ENCODE peak calls at places on chromosomes 5 and 9, in five cellular contexts. H is pancreas, F is mesendoderm, S is mammary epithelial cell, T is heart left ventricle. Q is an unnamed sample.

GRCh38 chr9:122827759-122828090 is 663 bp downstream of the PDCL start:
- DNase-seq in F (peak), T (no peak), H (no peak), S (no peak), Q (no peak)

GRCh38 chr9:89360465-89360864 is 42.2 kb downstream of the SECISBP2 start:
- DNase-seq in H (no peak), F (no peak), T (no peak), S (no peak), Q (no peak)

GRCh38 chr5:79831910-79832309 is 142.3 kb downstream of the CMYA5 start:
- DNase-seq in F (no peak), H (no peak), S (no peak), T (peak), Q (no peak)

GRCh38 chr5:2921651-2922050 is 170.2 kb upstream of the IRX2 start:
- DNase-seq in F (no peak), S (no peak), T (no peak), H (no peak), Q (no peak)

GRCh38 chr5:88692979-88693932 is 189.7 kb downstream of the MEF2C start:
- DNase-seq in T (no peak), H (no peak), F (peak), S (no peak), Q (no peak)

GRCh38 chr5:93723005-93723404 is 18.4 kb downstream of the POU5F2 start:
- DNase-seq in H (no peak), S (peak), T (no peak), F (no peak), Q (no peak)

GRCh38 chr9:134636142-134636507 is 5.5 kb upstream of the COL5A1 start:
- DNase-seq in F (no peak), S (no peak), T (peak), H (no peak), Q (peak)

GRCh38 chr9:138008081-138008841 is 130.7 kb downstream of the CACNA1B start:
- DNase-seq in F (no peak), S (no peak), T (no peak), H (peak), Q (no peak)

GRCh38 chr5:142576303-142576702 is 109.6 kb downstream of the FGF1 start:
- DNase-seq in S (peak), H (no peak), T (no peak), F (no peak), Q (no peak)

GRCh38 chr9:71985070-71985956 is 73.9 kb downstream of the C9orf85 start:
- DNase-seq in S (no peak), F (peak), H (no peak), T (no peak), Q (no peak)

GRCh38 chr5:23473915-23474679 is 33.3 kb upstream of the PRDM9 start:
- DNase-seq in T (no peak), S (no peak), H (no peak), F (no peak), Q (no peak)

GRCh38 chr9:114988962-114989599 is 58.7 kb upstream of the TNFSF8 start:
- DNase-seq in F (no peak), H (no peak), T (no peak), S (peak), Q (no peak)

GRCh38 chr9:88523056-88523455 is 11.9 kb upstream of the NXNL2 start:
- DNase-seq in F (no peak), S (peak), H (no peak), T (no peak), Q (peak)

GRCh38 chr9:97419315-97419867 is 7.5 kb downstream of the TDRD7 start:
- DNase-seq in S (peak), F (peak), T (no peak), H (no peak), Q (no peak)

GRCh38 chr5:138491284-138491648 is 26.0 kb downstream of the EGR1 start:
- DNase-seq in H (no peak), T (no peak), S (no peak), F (no peak), Q (no peak)

GRCh38 chr5:142360051-142360498 is 35.3 kb upstream of the SPRY4 start:
- DNase-seq in T (no peak), F (peak), H (no peak), S (no peak), Q (no peak)

GRCh38 chr5:54259090-54259489 is 51.3 kb downstream of the ARL15 start:
- DNase-seq in T (no peak), S (peak), H (no peak), F (no peak), Q (no peak)

GRCh38 chr5:139262414-139263139 is 31.0 kb upstream of the MATR3 start:
- DNase-seq in H (peak), F (peak), T (peak), S (peak), Q (peak)

GRCh38 chr9:96071245-96072124 is 196.0 kb downstream of the ERCC6L2 start:
- DNase-seq in T (no peak), S (peak), H (no peak), F (peak), Q (no peak)

GRCh38 chr9:74078647-74079046 is 418.5 kb upstream of the RORB start:
- DNase-seq in S (peak), T (no peak), H (no peak), F (peak), Q (no peak)

GRCh38 chr5:150778103-150778516 is 447 bp upstream of the SMIM3 start:
- DNase-seq in F (no peak), S (no peak), T (no peak), H (no peak), Q (no peak)

GRCh38 chr5:100855940-100856339 is 47.1 kb downstream of the ST8SIA4 start:
- DNase-seq in T (no peak), S (no peak), F (no peak), H (no peak), Q (no peak)

GRCh38 chr5:103847060-103847459 is 284.5 kb upstream of the NUDT12 start:
- DNase-seq in F (no peak), S (peak), H (no peak), T (no peak), Q (no peak)

GRCh38 chr5:172109749-172110148 is 78.3 kb downstream of the STK10 start:
- DNase-seq in T (no peak), H (no peak), F (no peak), S (no peak), Q (no peak)
- H3K27ac ChIP-seq in T (peak), H (no peak), F (no peak), S (no peak), Q (no peak)

DNA sequence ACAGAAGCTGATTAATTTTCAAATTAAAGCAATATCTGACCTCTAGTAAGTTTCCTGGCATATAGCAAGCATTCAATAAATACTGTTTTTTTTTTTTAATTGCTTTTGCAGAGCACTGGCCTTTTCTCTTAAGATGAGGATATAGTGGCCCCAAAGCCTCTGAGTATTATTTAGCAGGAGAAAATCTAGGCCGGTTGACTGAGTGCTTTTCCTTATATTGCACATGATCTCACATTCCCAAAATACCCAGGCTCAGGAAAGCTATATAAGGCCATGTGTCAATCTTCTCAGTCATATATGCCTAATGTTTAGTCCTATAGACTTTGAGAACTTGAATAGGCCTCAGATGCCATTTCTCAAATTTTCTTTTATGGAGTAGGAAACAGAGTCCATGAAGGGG is 183.4 kb downstream of the NTRK2 start:
- DNase-seq in T (no peak), S (no peak), F (no peak), H (no peak), Q (no peak)
- H3K27ac ChIP-seq in T (peak), S (no peak), F (no peak), H (no peak), Q (no peak)

GRCh38 chr9:125515281-125515680 is 191.7 kb downstream of the MAPKAP1 start:
- DNase-seq in H (no peak), S (no peak), T (no peak), F (peak), Q (no peak)
- H3K27ac ChIP-seq in H (no peak), S (no peak), T (no peak), F (peak), Q (no peak)

DNA sequence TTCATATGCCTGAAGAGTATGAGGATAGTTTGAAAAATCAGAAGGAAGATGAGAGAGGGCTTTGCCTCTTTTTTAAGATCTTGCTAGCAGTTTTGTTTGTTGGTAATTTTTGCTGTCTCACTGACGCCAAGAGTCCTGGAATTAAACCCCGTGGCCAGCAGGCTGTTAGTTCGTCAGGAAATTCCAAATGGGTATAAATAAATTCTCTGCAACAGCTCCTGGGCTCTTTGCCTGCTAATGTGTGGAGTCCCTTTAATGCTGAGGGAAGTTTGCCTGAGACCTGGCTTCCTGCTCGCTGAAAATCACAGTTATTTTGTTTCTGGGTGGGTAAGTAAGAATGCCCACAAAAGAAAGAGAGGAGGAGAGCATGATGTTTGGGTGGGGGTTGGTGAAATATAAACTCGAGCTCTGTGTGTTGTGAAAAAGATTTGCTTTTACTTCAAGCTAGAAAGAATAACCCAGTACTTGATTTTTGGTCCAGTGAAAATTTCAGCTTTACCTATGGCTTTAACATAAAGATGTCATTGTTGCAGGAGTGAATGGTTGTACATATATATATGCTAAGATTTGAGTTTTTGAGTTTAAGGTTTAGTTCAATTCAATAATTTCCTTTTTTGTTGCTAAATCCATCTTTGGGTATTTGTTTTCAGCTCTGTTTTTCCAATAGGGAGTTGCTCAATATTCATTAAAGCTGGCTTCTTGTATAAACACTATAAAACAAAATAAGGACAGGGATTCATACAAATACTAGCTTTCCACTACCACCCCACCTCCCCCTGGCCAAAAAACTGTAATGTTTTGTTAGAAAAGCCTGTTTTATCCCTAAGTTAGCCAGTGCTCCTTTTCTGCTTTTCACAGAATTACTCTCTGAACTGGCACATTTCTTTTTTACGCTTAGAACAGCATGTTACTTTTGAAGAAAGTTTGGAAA is 147.8 kb upstream of the DMRT1 start:
- DNase-seq in H (no peak), F (no peak), S (no peak), T (peak), Q (no peak)
- H3K27ac ChIP-seq in H (no peak), F (no peak), S (peak), T (peak), Q (peak)

GRCh38 chr9:24844217-24844616 is 298.5 kb upstream of the IZUMO3 start:
- DNase-seq in F (no peak), H (no peak), T (no peak), S (no peak), Q (no peak)
- H3K27ac ChIP-seq in F (no peak), H (no peak), T (no peak), S (no peak), Q (no peak)